ENCODE peak calls at places on chromosomes 12 and 14, in six cellular contexts. One of them, this sample, is unnamed.

GRCh38 chr12:107684029-107684790 is 1.4 kb upstream of the PWP1 start:
- DNase-seq in esophagus muscularis mucosa: no peak
- DNase-seq in A549: no peak
- DNase-seq in tibial nerve: no peak
- DNase-seq in K562: no peak
- DNase-seq in H1: no peak
- DNase-seq in this sample: no peak

GRCh38 chr14:69997849-69998248 is 118.6 kb downstream of the SMOC1 start:
- DNase-seq in esophagus muscularis mucosa: no peak
- DNase-seq in A549: peak
- DNase-seq in tibial nerve: no peak
- DNase-seq in K562: no peak
- DNase-seq in H1: no peak
- DNase-seq in this sample: peak

GRCh38 chr12:77924703-77925102 is 94.0 kb downstream of the NAV3 start:
- DNase-seq in esophagus muscularis mucosa: no peak
- DNase-seq in A549: no peak
- DNase-seq in tibial nerve: no peak
- DNase-seq in K562: no peak
- DNase-seq in H1: no peak
- DNase-seq in this sample: no peak

GRCh38 chr12:57658890-57659289 is 25.9 kb upstream of the B4GALNT1 start:
- DNase-seq in esophagus muscularis mucosa: no peak
- DNase-seq in A549: no peak
- DNase-seq in tibial nerve: no peak
- DNase-seq in K562: no peak
- DNase-seq in H1: no peak
- DNase-seq in this sample: no peak

GRCh38 chr14:87178277-87178676 is 814.7 kb downstream of the GALC start:
- DNase-seq in esophagus muscularis mucosa: no peak
- DNase-seq in A549: no peak
- DNase-seq in tibial nerve: no peak
- DNase-seq in K562: no peak
- DNase-seq in H1: no peak
- DNase-seq in this sample: no peak

GRCh38 chr12:104975621-104976343 is 10.3 kb upstream of the NOPCHAP1 start:
- DNase-seq in esophagus muscularis mucosa: no peak
- DNase-seq in A549: no peak
- DNase-seq in tibial nerve: no peak
- DNase-seq in K562: no peak
- DNase-seq in H1: no peak
- DNase-seq in this sample: no peak

GRCh38 chr12:79337891-79338290 is 352.9 kb downstream of the PAWR start:
- DNase-seq in esophagus muscularis mucosa: no peak
- DNase-seq in A549: no peak
- DNase-seq in tibial nerve: no peak
- DNase-seq in K562: no peak
- DNase-seq in H1: no peak
- DNase-seq in this sample: no peak

GRCh38 chr12:42790761-42791151 is 201.2 kb upstream of the PRICKLE1 start:
- DNase-seq in esophagus muscularis mucosa: no peak
- DNase-seq in A549: peak
- DNase-seq in tibial nerve: no peak
- DNase-seq in K562: peak
- DNase-seq in H1: no peak
- DNase-seq in this sample: no peak

GRCh38 chr12:45234134-45234865 is 18.4 kb downstream of the ANO6 start:
- DNase-seq in esophagus muscularis mucosa: peak
- DNase-seq in A549: peak
- DNase-seq in tibial nerve: no peak
- DNase-seq in K562: peak
- DNase-seq in H1: no peak
- DNase-seq in this sample: no peak

GRCh38 chr14:55577229-55577628 is 2.8 kb upstream of the KTN1 start:
- DNase-seq in esophagus muscularis mucosa: no peak
- DNase-seq in A549: no peak
- DNase-seq in tibial nerve: no peak
- DNase-seq in K562: no peak
- DNase-seq in H1: no peak
- DNase-seq in this sample: no peak

GRCh38 chr12:23525450-23526072 is 423.9 kb downstream of the SOX5 start:
- DNase-seq in esophagus muscularis mucosa: no peak
- DNase-seq in A549: no peak
- DNase-seq in tibial nerve: no peak
- DNase-seq in K562: no peak
- DNase-seq in H1: no peak
- DNase-seq in this sample: no peak

GRCh38 chr12:2550470-2551090 is 244.2 kb upstream of the FKBP4 start:
- DNase-seq in esophagus muscularis mucosa: no peak
- DNase-seq in A549: no peak
- DNase-seq in tibial nerve: no peak
- DNase-seq in K562: no peak
- DNase-seq in H1: no peak
- DNase-seq in this sample: no peak

GRCh38 chr14:75370416-75371205 is 57.2 kb upstream of the JDP2 start:
- DNase-seq in esophagus muscularis mucosa: no peak
- DNase-seq in A549: no peak
- DNase-seq in tibial nerve: no peak
- DNase-seq in K562: no peak
- DNase-seq in H1: no peak
- DNase-seq in this sample: no peak

GRCh38 chr14:31363331-31364073 is 56.8 kb downstream of the HEATR5A start:
- DNase-seq in esophagus muscularis mucosa: no peak
- DNase-seq in A549: no peak
- DNase-seq in tibial nerve: no peak
- DNase-seq in K562: no peak
- DNase-seq in H1: no peak
- DNase-seq in this sample: no peak

GRCh38 chr12:88472775-88473174 is 107.5 kb downstream of the KITLG start:
- DNase-seq in esophagus muscularis mucosa: no peak
- DNase-seq in A549: no peak
- DNase-seq in tibial nerve: no peak
- DNase-seq in K562: no peak
- DNase-seq in H1: no peak
- DNase-seq in this sample: no peak

GRCh38 chr12:112419269-112420133 is 754 bp downstream of the PTPN11 start:
- DNase-seq in esophagus muscularis mucosa: peak
- DNase-seq in A549: peak
- DNase-seq in tibial nerve: peak
- DNase-seq in K562: no peak
- DNase-seq in H1: no peak
- DNase-seq in this sample: peak

GRCh38 chr12:93970892-93971688 is 177.3 kb upstream of the PLXNC1 start:
- DNase-seq in esophagus muscularis mucosa: no peak
- DNase-seq in A549: peak
- DNase-seq in tibial nerve: no peak
- DNase-seq in K562: no peak
- DNase-seq in H1: no peak
- DNase-seq in this sample: no peak

GRCh38 chr14:54025661-54026060 is 69.0 kb upstream of the BMP4 start:
- DNase-seq in esophagus muscularis mucosa: no peak
- DNase-seq in A549: peak
- DNase-seq in tibial nerve: no peak
- DNase-seq in K562: no peak
- DNase-seq in H1: no peak
- DNase-seq in this sample: no peak

GRCh38 chr12:16362550-16362949 is 15.1 kb downstream of the MGST1 start:
- DNase-seq in esophagus muscularis mucosa: no peak
- DNase-seq in A549: no peak
- DNase-seq in tibial nerve: no peak
- DNase-seq in K562: no peak
- DNase-seq in H1: no peak
- DNase-seq in this sample: no peak

GRCh38 chr14:67650161-67650560 is 24.3 kb downstream of the VTI1B start:
- DNase-seq in esophagus muscularis mucosa: no peak
- DNase-seq in A549: no peak
- DNase-seq in tibial nerve: no peak
- DNase-seq in K562: no peak
- DNase-seq in H1: no peak
- DNase-seq in this sample: no peak

GRCh38 chr14:64244279-64244678 is 49.9 kb downstream of the ESR2 start:
- DNase-seq in esophagus muscularis mucosa: no peak
- DNase-seq in A549: no peak
- DNase-seq in tibial nerve: no peak
- DNase-seq in K562: no peak
- DNase-seq in H1: no peak
- DNase-seq in this sample: peak

GRCh38 chr12:9334026-9334692 is 126.0 kb upstream of the PZP start:
- DNase-seq in esophagus muscularis mucosa: no peak
- DNase-seq in A549: no peak
- DNase-seq in tibial nerve: no peak
- DNase-seq in K562: no peak
- DNase-seq in H1: no peak
- DNase-seq in this sample: no peak

GRCh38 chr12:106645074-106645421 is 62.2 kb downstream of the RFX4 start:
- DNase-seq in esophagus muscularis mucosa: peak
- DNase-seq in A549: no peak
- DNase-seq in tibial nerve: peak
- DNase-seq in K562: no peak
- DNase-seq in H1: no peak
- DNase-seq in this sample: peak

GRCh38 chr12:63319936-63320633 is 169.1 kb upstream of the AVPR1A start:
- DNase-seq in esophagus muscularis mucosa: no peak
- DNase-seq in A549: no peak
- DNase-seq in tibial nerve: no peak
- DNase-seq in K562: no peak
- DNase-seq in H1: no peak
- DNase-seq in this sample: no peak

GRCh38 chr12:120642086-120642485 is 1.7 kb downstream of the CABP1 start:
- DNase-seq in esophagus muscularis mucosa: no peak
- DNase-seq in A549: no peak
- DNase-seq in tibial nerve: no peak
- DNase-seq in K562: no peak
- DNase-seq in H1: no peak
- DNase-seq in this sample: no peak

GRCh38 chr12:120643574-120643973 is 3.1 kb downstream of the CABP1 start:
- DNase-seq in esophagus muscularis mucosa: no peak
- DNase-seq in A549: no peak
- DNase-seq in tibial nerve: no peak
- DNase-seq in K562: no peak
- DNase-seq in H1: no peak
- DNase-seq in this sample: no peak

GRCh38 chr12:120642806-120643205 is 2.4 kb downstream of the CABP1 start:
- DNase-seq in esophagus muscularis mucosa: no peak
- DNase-seq in A549: no peak
- DNase-seq in tibial nerve: no peak
- DNase-seq in K562: no peak
- DNase-seq in H1: no peak
- DNase-seq in this sample: no peak

GRCh38 chr12:120640840-120641833 is 711 bp downstream of the CABP1 start:
- DNase-seq in esophagus muscularis mucosa: no peak
- DNase-seq in A549: peak
- DNase-seq in tibial nerve: no peak
- DNase-seq in K562: peak
- DNase-seq in H1: peak
- DNase-seq in this sample: peak

DNA sequence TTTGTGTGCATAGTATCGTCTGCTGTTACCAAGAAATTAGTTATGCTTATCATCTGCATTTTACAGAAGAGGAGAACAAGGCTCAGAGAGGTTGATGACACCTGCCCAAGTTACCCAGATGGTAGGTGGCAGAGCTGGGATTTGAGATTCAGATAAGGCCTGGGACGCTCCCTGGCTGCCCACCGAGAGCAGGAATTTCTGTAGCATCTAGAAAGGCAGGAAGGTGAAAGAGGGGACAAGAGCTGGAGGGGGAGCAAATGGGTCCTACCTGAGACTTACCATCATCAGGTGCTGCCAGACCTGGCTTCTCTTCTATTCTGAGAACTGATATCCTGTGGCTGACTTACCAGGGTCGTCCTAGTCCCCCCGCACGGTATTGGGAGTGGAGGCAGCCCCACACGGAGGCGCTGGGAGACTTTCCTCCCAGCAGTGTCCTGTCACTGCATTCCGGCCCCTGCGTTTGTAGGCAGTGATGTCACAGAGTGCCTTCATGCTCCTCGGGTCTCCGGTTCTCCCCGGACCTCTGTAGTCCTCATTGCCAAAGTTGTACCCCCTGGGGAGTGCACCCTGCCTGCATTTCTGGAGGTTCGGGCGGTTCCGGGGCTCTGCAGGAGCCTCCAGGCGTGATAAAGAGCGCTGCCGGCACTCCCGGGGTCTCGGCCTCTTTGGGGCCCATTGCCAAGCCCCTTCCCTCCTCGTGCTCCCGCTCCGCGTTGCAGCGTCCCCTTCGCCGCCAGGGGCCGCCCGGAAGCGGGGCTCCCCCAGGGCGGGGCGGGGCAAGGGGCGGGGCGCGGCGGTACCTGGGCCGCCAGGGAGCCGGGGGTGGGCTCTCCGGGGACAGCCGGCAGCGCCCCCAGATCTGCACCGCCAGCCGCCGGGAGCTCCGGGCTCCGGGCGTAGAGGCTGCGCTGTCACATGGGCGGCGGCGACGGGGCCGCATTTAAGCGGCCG is at the start of gene CABP1:
- DNase-seq in esophagus muscularis mucosa: no peak
- DNase-seq in A549: no peak
- DNase-seq in tibial nerve: no peak
- DNase-seq in K562: peak
- DNase-seq in H1: peak
- DNase-seq in this sample: peak
- TF ChIP-seq CTCF in esophagus muscularis mucosa: peak
- TF ChIP-seq CTCF in A549: peak
- TF ChIP-seq CTCF in tibial nerve: peak
- TF ChIP-seq CTCF in K562: peak
- TF ChIP-seq CTCF in H1: peak
- TF ChIP-seq CTCF in this sample: peak

GRCh38 chr12:61487728-61488127 is 772.5 kb upstream of the USP15 start:
- DNase-seq in esophagus muscularis mucosa: no peak
- DNase-seq in A549: no peak
- DNase-seq in tibial nerve: no peak
- DNase-seq in K562: no peak
- DNase-seq in H1: no peak
- DNase-seq in this sample: no peak
- TF ChIP-seq EP300 in esophagus muscularis mucosa: no peak
- TF ChIP-seq EP300 in A549: no peak
- TF ChIP-seq EP300 in tibial nerve: no peak
- TF ChIP-seq EP300 in K562: no peak
- TF ChIP-seq EP300 in H1: no peak
- TF ChIP-seq EP300 in this sample: no peak

GRCh38 chr12:47774664-47775063 is 1.6 kb downstream of the SLC48A1 start:
- DNase-seq in esophagus muscularis mucosa: no peak
- DNase-seq in A549: no peak
- DNase-seq in tibial nerve: no peak
- DNase-seq in K562: no peak
- DNase-seq in H1: no peak
- DNase-seq in this sample: no peak
- H3K4me3 ChIP-seq in esophagus muscularis mucosa: no peak
- H3K4me3 ChIP-seq in A549: peak
- H3K4me3 ChIP-seq in tibial nerve: no peak
- H3K4me3 ChIP-seq in K562: peak
- H3K4me3 ChIP-seq in H1: no peak
- H3K4me3 ChIP-seq in this sample: no peak

DNA sequence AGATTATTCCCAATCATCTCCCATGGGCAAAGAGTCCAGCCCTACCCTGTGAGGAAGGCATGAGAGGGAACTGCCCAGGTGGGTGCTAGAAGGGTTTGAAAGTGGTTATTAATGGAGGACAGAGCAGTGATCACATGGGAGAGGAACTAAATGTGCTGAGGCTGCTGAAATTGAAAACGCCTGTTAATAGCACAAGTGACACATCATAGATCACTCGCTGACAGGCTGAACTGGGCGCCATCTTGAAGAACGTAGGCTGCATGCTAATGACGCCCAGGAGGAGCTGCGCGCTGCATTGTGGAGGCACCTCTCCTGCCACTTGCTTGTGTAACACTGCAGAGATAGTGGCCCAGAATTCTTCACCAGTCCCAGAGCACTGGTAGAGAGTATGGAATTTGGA is 182.9 kb downstream of the KCNA5 start:
- DNase-seq in esophagus muscularis mucosa: no peak
- DNase-seq in A549: no peak
- DNase-seq in tibial nerve: no peak
- DNase-seq in K562: peak
- DNase-seq in H1: no peak
- DNase-seq in this sample: no peak
- TF ChIP-seq CTCF in esophagus muscularis mucosa: no peak
- TF ChIP-seq CTCF in A549: no peak
- TF ChIP-seq CTCF in tibial nerve: no peak
- TF ChIP-seq CTCF in K562: no peak
- TF ChIP-seq CTCF in H1: no peak
- TF ChIP-seq CTCF in this sample: no peak